ENCODE peak calls at places on chromosome 12, in five cellular contexts. U is astrocyte of the spinal cord, I is astrocyte of the cerebellum, G is ureter, V is activated gamma-delta T cell treated with Interleukin-2 at 50 U/mL for 16 hours. Z is an unnamed sample.
A peak's percentile ranks its signal among the peaks of the same experiment; 100 is the strongest.

GRCh38 chr12:91958816-91959215 is 186.8 kb downstream of the BTG1 start:
- DNase-seq in U (peak; percentile 80), I (peak; percentile 18), G (no peak), V (no peak), Z (peak; percentile 7)

GRCh38 chr12:80589091-80589490 is 118.3 kb upstream of the MYF6 start:
- DNase-seq in U (no peak), I (no peak), G (no peak), V (no peak), Z (no peak)

GRCh38 chr12:116633515-116633914 is 74.3 kb downstream of the MAP1LC3B2 start:
- DNase-seq in U (no peak), I (no peak), G (no peak), V (no peak), Z (no peak)

GRCh38 chr12:99984271-99985128 is at the start of gene ANKS1B:
- DNase-seq in U (peak; percentile 15), I (no peak), G (peak; percentile 50), V (no peak), Z (no peak)

GRCh38 chr12:12159988-12160387 is 89.2 kb downstream of the BCL2L14 start:
- DNase-seq in U (peak; percentile 58), I (peak; percentile 62), G (no peak), V (no peak), Z (no peak)

GRCh38 chr12:30989754-30990153 is 63.2 kb downstream of the TSPAN11 start:
- DNase-seq in U (no peak), I (no peak), G (no peak), V (no peak), Z (no peak)

GRCh38 chr12:120951-121350 is 54.4 kb downstream of the IQSEC3 start:
- DNase-seq in U (no peak), I (no peak), G (no peak), V (no peak), Z (no peak)

GRCh38 chr12:56724660-56724988 is 475 bp downstream of the NACA start:
- DNase-seq in U (no peak), I (no peak), G (no peak), V (no peak), Z (no peak)

GRCh38 chr12:254039-254438 is 8.6 kb downstream of the SLC6A13 start:
- DNase-seq in U (no peak), I (no peak), G (no peak), V (no peak), Z (no peak)

GRCh38 chr12:5433081-5433839 is 1.4 kb downstream of the NTF3 start:
- DNase-seq in U (no peak), I (no peak), G (no peak), V (no peak), Z (no peak)

GRCh38 chr12:25249951-25250738 is 584 bp downstream of the KRAS start:
- DNase-seq in U (peak; percentile 15), I (no peak), G (peak; percentile 63), V (peak; percentile 46), Z (no peak)

GRCh38 chr12:83106873-83107272 is 420.2 kb downstream of the TMTC2 start:
- DNase-seq in U (no peak), I (no peak), G (no peak), V (no peak), Z (no peak)

GRCh38 chr12:76558684-76559276 is 791 bp downstream of the OSBPL8 start:
- DNase-seq in U (peak; percentile 50), I (no peak), G (peak; percentile 58), V (peak; percentile 80), Z (no peak)

GRCh38 chr12:93679308-93679933 is 2.2 kb downstream of the CRADD start:
- DNase-seq in U (no peak), I (no peak), G (no peak), V (no peak), Z (no peak)

GRCh38 chr12:117850048-117850447 is 118.7 kb downstream of the KSR2 start:
- DNase-seq in U (peak; percentile 47), I (peak; percentile 29), G (no peak), V (no peak), Z (peak; percentile 22)

GRCh38 chr12:127293507-127294310 is 973.3 kb upstream of the TMEM132C start:
- DNase-seq in U (peak; percentile 54), I (peak; percentile 23), G (peak; percentile 46), V (peak; percentile 26), Z (peak; percentile 19)

Z was measured in HFF-Myc.